ENCODE peak calls at places on chromosomes 3 and 15, in six cellular contexts. T is tibial artery, R is breast epithelium, D is foreskin fibroblast, I is ascending aorta, K is A549. A is an unnamed sample.
A peak's percentile ranks its signal among the peaks of the same experiment; 100 is the strongest.

GRCh38 chr15:41683955-41684354 is 23.8 kb downstream of the MGA start:
- DNase-seq in I (no peak), K (no peak), D (no peak), T (no peak), R (no peak), A (no peak)

GRCh38 chr3:134251731-134252391 is 1.2 kb upstream of the RYK start:
- DNase-seq in R (no peak), T (peak; percentile 21), K (peak; percentile 4), I (no peak), D (no peak), A (no peak)

GRCh38 chr3:146403792-146404191 is 65.6 kb downstream of the PLSCR2 start:
- DNase-seq in D (no peak), T (no peak), R (no peak), I (no peak), K (no peak), A (no peak)

GRCh38 chr3:174498638-174499037 is 360.5 kb upstream of the NAALADL2 start:
- DNase-seq in D (peak; percentile 52), I (no peak), T (no peak), K (no peak), R (no peak), A (no peak)

GRCh38 chr15:88574646-88575045 is 28.2 kb upstream of the DET1 start:
- DNase-seq in D (no peak), K (no peak), T (no peak), R (no peak), I (no peak), A (no peak)

GRCh38 chr15:57231559-57231958 is 144.7 kb upstream of the CGNL1 start:
- DNase-seq in T (no peak), D (no peak), I (no peak), K (no peak), R (no peak), A (no peak)

GRCh38 chr3:57091471-57091870 is 31.0 kb downstream of the SPATA12 start:
- DNase-seq in D (peak; percentile 74), I (no peak), K (no peak), R (no peak), T (no peak), A (no peak)

GRCh38 chr15:81101894-81102815 is 31.9 kb upstream of the CFAP161 start:
- DNase-seq in D (peak; percentile 26), R (no peak), I (no peak), T (no peak), K (no peak), A (no peak)

GRCh38 chr3:17686613-17687012 is 55.8 kb downstream of the TBC1D5 start:
- DNase-seq in T (no peak), K (peak; percentile 71), D (peak; percentile 11), R (no peak), I (no peak), A (no peak)

GRCh38 chr3:114451561-114452018 is 157.8 kb downstream of the TIGIT start:
- DNase-seq in D (peak; percentile 53), I (no peak), R (peak; percentile 39), T (peak; percentile 38), K (no peak), A (no peak)

GRCh38 chr3:123449092-123449985 is 449 bp upstream of the ADCY5 start:
- DNase-seq in D (peak; percentile 52), T (no peak), I (no peak), K (peak; percentile 23), R (no peak), A (no peak)

GRCh38 chr3:78023257-78023656 is 983.4 kb downstream of the ROBO2 start:
- DNase-seq in T (no peak), I (no peak), K (no peak), R (no peak), D (no peak), A (no peak)

GRCh38 chr3:158097571-158098553 is 8.4 kb downstream of the SHOX2 start:
- DNase-seq in T (no peak), K (peak; percentile 90), I (no peak), R (no peak), D (peak; percentile 47), A (no peak)

GRCh38 chr3:11717768-11718581 is 74.3 kb upstream of the VGLL4 start:
- DNase-seq in D (peak; percentile 57), I (no peak), T (no peak), R (no peak), K (peak; percentile 40), A (no peak)

GRCh38 chr3:42010530-42010929 is 48.6 kb upstream of the ULK4 start:
- DNase-seq in I (no peak), R (no peak), D (peak; percentile 50), K (no peak), T (no peak), A (no peak)

GRCh38 chr3:33074217-33075067 is 22.5 kb downstream of the GLB1 start:
- DNase-seq in R (peak; percentile 22), D (peak; percentile 84), T (peak; percentile 46), I (no peak), K (peak; percentile 76), A (peak; percentile 38)

GRCh38 chr3:178482981-178483380 is 53.3 kb upstream of the KCNMB2 start:
- DNase-seq in I (no peak), T (no peak), R (no peak), K (no peak), D (peak; percentile 7), A (no peak)

GRCh38 chr3:176663376-176663775 is 533.9 kb downstream of the TBL1XR1 start:
- DNase-seq in D (peak; percentile 41), I (no peak), K (no peak), T (no peak), R (no peak), A (no peak)

GRCh38 chr3:176661432-176661964 is 535.8 kb downstream of the TBL1XR1 start:
- DNase-seq in R (no peak), D (no peak), I (no peak), T (no peak), K (no peak), A (no peak)

DNA sequence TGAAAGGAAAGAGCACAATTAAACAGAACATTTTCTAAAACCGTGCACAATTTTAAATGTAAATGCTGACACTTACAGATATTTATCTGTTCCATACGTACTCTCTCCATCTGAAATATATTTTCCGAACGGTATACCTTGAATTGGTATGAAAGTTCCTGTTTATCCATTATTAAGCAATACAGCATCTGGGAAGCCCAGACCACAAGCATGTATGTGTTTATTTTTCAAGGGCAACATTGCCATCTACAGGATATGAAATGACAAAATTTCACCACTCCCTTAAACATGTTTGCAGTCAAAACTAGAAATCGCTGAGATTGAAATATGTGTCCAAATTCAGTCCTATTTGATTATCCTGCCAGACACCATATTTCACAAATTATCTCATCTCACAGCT is 533.5 kb downstream of the TBL1XR1 start:
- DNase-seq in K (peak; percentile 42), T (no peak), R (no peak), D (peak; percentile 82), I (no peak), A (no peak)
- TF ChIP-seq CTCF in K (peak; percentile 32), T (peak; percentile 27), R (peak; percentile 30), D (peak; percentile 20), I (peak; percentile 18), A (no peak)

DNA sequence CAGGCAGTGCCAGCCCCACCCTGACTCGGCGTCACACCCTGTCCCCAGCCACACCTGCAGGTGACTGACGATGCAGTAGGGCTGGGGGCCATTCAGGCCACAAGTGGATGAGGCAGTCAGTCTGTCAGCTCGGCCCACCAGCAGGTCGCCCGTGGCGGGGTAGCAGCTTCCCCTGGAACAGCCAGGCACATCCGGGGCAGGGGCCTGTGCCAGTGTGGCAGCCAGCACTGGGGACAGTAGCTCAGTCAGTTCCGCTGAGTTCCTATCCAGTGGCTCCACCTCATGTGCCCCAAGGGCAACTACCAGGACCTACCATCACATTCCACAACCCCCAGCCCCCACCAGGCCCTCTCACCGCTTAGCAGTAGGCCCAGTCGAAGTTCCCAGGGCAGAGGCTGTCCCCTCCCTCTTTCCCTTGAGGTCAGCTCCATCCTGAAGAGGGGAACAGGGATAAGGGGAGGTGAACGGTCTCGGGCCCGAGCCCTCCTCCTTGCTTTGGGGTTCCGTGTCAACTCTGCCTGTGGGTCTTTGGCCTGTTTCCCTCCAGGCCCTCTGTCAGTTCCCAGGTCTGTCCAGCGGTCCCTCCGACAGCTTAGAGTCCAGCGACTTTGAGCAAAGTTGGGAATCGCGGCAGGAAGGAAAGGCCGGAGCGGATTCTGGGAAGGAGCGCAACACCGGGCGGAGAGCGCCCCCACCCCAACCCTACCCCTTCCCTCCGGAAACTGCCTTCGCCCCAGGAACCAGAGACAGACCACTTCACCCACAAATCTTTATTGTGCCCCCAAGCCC is at the start of gene LAMB2:
- DNase-seq in T (peak; percentile 65), K (peak; percentile 67), I (no peak), R (peak; percentile 72), D (peak; percentile 91), A (peak; percentile 54)
- TF ChIP-seq CTCF in T (no peak), K (peak; percentile 16), I (peak; percentile 8), R (no peak), D (no peak), A (no peak)

DNA sequence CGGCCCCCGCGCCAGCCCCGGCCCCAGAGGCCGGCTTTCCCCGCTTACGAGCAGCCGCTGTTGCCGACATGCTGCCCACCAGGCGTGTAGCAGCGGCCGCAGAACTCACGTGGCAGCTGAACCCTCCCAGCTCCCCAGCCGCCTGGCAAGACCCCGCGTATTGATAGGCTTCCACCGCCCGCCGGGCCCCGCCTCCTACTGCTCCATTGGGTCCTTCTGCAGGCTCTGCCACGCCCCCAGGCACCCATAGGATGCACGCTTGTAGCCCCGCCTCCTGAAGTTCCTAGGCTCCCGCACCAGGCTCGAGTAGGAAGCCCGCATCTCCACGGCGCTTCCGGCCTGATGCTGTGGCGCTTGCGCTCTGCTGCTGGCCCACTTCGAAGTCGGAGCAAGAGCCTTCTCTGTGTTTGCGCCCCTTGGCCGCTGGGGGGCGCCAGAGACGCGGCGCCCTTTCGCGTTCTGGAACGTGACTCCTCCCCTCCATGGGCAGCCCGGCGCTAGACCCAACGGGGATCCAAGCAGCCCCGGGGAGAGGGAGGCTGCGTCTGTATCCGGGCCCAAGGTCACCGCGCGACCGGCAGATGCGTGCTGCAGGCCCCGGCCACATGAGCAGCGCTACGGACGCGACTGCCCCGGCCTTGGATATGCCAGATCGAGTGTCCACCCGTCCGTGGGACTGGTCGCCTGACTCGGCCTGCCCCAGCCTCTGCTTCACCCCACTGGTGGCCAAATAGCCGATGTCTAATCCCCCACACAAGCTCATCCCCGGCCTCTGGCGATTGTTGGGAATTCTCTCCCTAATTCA is at the start of the genes PARP3 and RRP9:
- DNase-seq in T (peak; percentile 100), K (peak; percentile 99), R (peak; percentile 100), D (peak; percentile 100), I (peak; percentile 100), A (peak; percentile 98)
- TF ChIP-seq CTCF in T (peak; percentile 99), K (peak; percentile 89), R (peak; percentile 100), D (peak; percentile 99), I (peak; percentile 99), A (no peak)

DNA sequence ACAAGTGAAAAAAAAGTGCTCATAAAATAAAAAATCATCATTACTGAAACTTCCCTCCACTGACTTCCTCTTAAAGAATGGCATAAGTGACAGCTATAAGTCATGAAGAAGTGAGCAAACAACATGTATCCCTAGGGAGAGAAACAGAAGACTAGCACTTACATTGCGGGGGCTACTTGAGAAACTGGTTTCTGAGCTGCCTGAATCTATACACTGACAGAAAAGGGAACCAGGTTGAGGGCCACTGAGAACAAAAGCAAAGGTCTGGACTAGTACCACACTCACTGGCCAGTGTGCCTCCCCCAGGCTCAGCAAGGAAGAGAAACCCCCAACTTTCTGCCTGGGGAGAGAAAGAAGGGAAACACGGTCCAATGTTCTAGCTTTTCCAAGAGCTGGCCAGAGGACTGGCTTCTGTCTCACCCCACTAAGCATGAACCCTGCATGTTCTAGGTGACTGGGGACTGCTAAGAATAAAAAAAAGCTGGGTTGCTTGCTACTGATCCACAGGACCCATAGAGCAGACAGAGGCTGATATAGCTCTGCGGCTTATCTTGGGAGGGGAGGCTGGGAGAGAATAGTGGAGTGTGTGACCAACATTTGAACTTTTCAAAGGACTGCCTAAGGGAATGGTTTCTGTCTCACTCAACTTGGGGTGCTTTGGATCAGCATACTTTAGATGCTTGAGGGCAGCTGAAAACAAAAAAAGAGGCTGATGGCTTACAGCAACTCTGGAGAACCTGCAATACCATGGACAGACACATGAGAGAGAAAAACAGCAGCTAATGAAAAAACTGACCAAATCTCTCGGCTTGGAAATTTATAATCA is 8.1 kb downstream of the RAD18 start:
- DNase-seq in I (no peak), D (peak; percentile 23), T (no peak), R (no peak), K (no peak), A (no peak)
- TF ChIP-seq CTCF in I (no peak), D (peak; percentile 20), T (no peak), R (no peak), K (no peak), A (no peak)

A was measured in omental fat pad.